ENCODE peak calls at places on chromosome 1, in ten cellular contexts. I, M, S, Q, L, P, O, V, Z and Y are unnamed samples.
A peak's percentile ranks its signal among the peaks of the same experiment; 100 is the strongest.

GRCh38 chr1:51520700-51521248 is 1.7 kb upstream of the EPS15 start:
- DNase-seq in I (no peak), M (no peak), S (no peak), Q (no peak), L (no peak), P (no peak), O (no peak), V (no peak), Z (no peak), Y (no peak)

GRCh38 chr1:201506573-201507567 is at the start of gene CSRP1:
- DNase-seq in I (peak; percentile 97), M (peak; percentile 93), S (peak; percentile 77), Q (peak; percentile 83), L (peak; percentile 98), P (peak; percentile 71), O (peak; percentile 94), V (peak; percentile 78), Z (peak; percentile 87), Y (peak; percentile 96)

GRCh38 chr1:21696931-21697330 is 27.8 kb upstream of the RAP1GAP start:
- DNase-seq in I (no peak), M (no peak), S (no peak), Q (no peak), L (no peak), P (no peak), O (no peak), V (no peak), Z (peak; percentile 85), Y (no peak)

GRCh38 chr1:24704411-24705259 is 40.6 kb upstream of the CLIC4 start:
- DNase-seq in I (no peak), M (no peak), S (no peak), Q (no peak), L (peak; percentile 31), P (no peak), O (no peak), V (no peak), Z (peak; percentile 93), Y (no peak)

GRCh38 chr1:64093941-64094340 is 109.5 kb upstream of the UBE2U start:
- DNase-seq in I (no peak), M (no peak), S (no peak), Q (no peak), L (no peak), P (no peak), O (no peak), V (no peak), Z (peak; percentile 64), Y (no peak)

GRCh38 chr1:84720275-84720780 is 30.1 kb upstream of the SSX2IP start:
- DNase-seq in I (no peak), M (no peak), S (no peak), Q (peak; percentile 26), L (no peak), P (no peak), O (peak; percentile 60), V (no peak), Z (no peak), Y (no peak)

GRCh38 chr1:22753396-22754083 is 42.9 kb downstream of the EPHB2 start:
- DNase-seq in I (peak; percentile 77), M (peak; percentile 72), S (no peak), Q (peak; percentile 51), L (no peak), P (no peak), O (no peak), V (no peak), Z (peak; percentile 82), Y (no peak)

GRCh38 chr1:198627436-198628063 is 11.3 kb upstream of the PTPRC start:
- DNase-seq in I (no peak), M (no peak), S (no peak), Q (no peak), L (no peak), P (no peak), O (no peak), V (no peak), Z (no peak), Y (no peak)

GRCh38 chr1:66304128-66304527 is 229.8 kb upstream of the SGIP1 start:
- DNase-seq in I (no peak), M (no peak), S (no peak), Q (no peak), L (no peak), P (no peak), O (no peak), V (no peak), Z (no peak), Y (no peak)

GRCh38 chr1:189253601-189254350 is 1223.9 kb downstream of the BRINP3 start:
- DNase-seq in I (no peak), M (no peak), S (no peak), Q (no peak), L (no peak), P (no peak), O (no peak), V (no peak), Z (no peak), Y (peak; percentile 56)

DNA sequence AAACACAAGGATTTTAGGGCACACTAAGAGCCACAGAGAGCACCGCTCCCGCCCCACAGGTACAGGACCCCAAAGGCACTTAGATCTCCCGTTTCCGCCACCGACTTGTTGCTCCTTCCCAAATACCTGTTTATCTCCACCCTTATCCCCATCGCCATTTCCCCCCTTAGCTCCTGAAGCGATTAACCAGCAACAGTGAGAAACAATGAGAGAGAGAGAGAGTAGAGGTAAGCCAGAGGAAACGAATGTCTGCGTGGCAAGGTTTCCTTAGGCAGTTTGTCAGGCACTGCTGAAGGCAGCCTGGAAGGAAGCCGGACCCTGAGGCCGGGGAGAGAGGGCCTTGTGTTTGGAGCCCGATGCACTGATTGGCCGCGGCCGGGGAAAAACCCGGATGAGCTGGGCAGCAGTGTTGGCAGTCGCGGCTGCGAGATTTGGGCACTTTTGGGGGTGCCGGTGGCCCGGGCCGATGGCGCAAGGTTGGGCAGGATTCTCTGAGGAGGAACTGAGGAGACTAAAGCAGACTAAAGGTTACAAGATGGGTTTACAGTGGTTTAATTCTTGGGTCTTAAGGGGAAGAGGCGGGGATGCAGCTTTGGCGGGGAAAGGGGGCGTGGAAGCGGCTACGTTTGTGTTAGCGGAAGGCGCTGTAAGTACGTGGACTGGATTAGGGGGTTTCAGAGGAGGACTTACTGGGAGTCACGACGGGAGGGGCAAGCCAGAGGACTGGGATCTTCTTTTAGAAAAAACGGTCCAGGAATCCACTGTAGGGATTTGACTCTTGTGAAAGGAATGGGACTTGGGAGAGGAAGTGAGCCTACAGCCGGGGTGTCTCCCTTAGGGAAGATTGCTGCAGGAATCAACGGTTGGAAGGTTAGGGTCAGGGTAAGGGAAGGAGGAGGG is at the start of gene GORAB:
- DNase-seq in I (peak; percentile 95), M (peak; percentile 88), S (peak; percentile 94), Q (peak; percentile 97), L (peak; percentile 94), P (peak; percentile 90), O (peak; percentile 94), V (peak; percentile 90), Z (peak; percentile 97), Y (peak; percentile 95)
- TF ChIP-seq POLR2A in I (peak; percentile 49), M (peak; percentile 69), S (peak; percentile 96), Q (no peak), L (peak; percentile 51), P (peak; percentile 55), O (peak; percentile 85), V (peak; percentile 70), Z (peak; percentile 95), Y (peak; percentile 65)

DNA sequence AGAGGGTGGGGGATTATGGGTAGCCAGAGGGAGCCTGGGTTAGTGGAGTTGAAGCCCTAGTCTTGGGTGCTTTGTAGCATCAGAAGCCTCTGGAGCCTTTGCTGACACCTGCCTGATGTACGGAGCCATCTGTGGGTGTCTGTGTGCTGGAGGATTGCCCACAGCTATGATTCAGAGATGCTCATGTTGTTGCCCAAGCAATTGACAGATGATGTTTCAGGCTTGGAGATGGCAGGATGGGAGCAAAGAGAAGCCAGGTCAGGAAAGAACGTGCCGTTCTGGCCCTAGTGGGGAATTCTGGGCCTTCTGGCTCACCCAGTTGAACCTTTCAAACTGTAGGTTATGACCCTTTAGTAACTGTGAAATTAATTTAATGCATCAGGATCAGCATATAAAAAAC is 27.6 kb downstream of the COQ8A start:
- DNase-seq in I (peak; percentile 81), M (no peak), S (peak; percentile 88), Q (no peak), L (no peak), P (no peak), O (peak; percentile 60), V (no peak), Z (peak; percentile 66), Y (no peak)
- H3K27ac ChIP-seq in I (peak overlapping the region; percentile 41), M (no peak overlapping the region), S (peak overlapping the region; percentile 79), Q (no peak overlapping the region), L (no peak overlapping the region), P (no peak overlapping the region), O (no peak overlapping the region), V (no peak overlapping the region), Z (no peak overlapping the region), Y (no peak overlapping the region)

GRCh38 chr1:19310720-19311502 is 1.0 kb downstream of the AKR7A2 start:
- DNase-seq in I (peak; percentile 40), M (no peak), S (no peak), Q (no peak), L (no peak), P (no peak), O (peak; percentile 50), V (no peak), Z (peak; percentile 18), Y (no peak)

GRCh38 chr1:19312782-19313635 is 883 bp downstream of the SLC66A1 start:
- DNase-seq in I (peak; percentile 38), M (no peak), S (no peak), Q (peak; percentile 45), L (no peak), P (no peak), O (peak; percentile 17), V (no peak), Z (no peak), Y (no peak)

GRCh38 chr1:19313636-19313959 is 1.5 kb downstream of the SLC66A1 start:
- DNase-seq in I (no peak), M (no peak), S (no peak), Q (no peak), L (no peak), P (no peak), O (no peak), V (no peak), Z (no peak), Y (no peak)

GRCh38 chr1:19311503-19311930 is 427 bp downstream of the AKR7A2 start:
- DNase-seq in I (peak; percentile 75), M (no peak), S (no peak), Q (no peak), L (peak; percentile 21), P (no peak), O (no peak), V (no peak), Z (no peak), Y (no peak)

GRCh38 chr1:19311931-19312781 is at the start of the genes AKR7A2 and SLC66A1:
- DNase-seq in I (peak; percentile 95), M (peak; percentile 93), S (peak; percentile 93), Q (peak; percentile 94), L (peak; percentile 82), P (peak; percentile 73), O (peak; percentile 95), V (peak; percentile 90), Z (peak; percentile 89), Y (peak; percentile 96)
- TF ChIP-seq POLR2A in I (peak; percentile 39), M (peak; percentile 87), S (peak; percentile 85), Q (peak; percentile 27), L (peak; percentile 84), P (peak; percentile 91), O (peak; percentile 79), V (peak; percentile 91), Z (peak; percentile 81), Y (no peak)

DNA sequence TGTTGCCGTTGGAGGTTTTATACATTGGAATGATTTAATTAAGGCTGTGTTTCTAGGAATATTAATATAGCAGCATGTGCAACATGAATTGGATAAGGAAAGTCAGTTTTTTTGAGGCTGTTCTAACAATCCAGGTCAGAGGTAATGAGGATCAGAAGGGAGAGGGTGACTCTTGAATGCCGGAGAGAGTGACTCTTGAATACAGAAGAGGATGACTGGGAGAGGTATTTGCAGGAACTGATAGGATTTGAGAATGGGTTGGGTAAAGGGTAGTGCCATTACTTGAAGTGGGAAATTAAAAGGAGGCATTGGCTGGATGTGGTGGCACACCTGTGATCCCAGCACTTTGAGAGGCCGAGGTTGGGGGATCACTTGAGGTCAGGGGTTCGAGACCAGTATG is 55.6 kb upstream of the MACF1 start:
- DNase-seq in I (no peak), M (no peak), S (no peak), Q (no peak), L (no peak), P (no peak), O (no peak), V (no peak), Z (peak; percentile 31), Y (no peak)
- H3K27ac ChIP-seq in I (no peak overlapping the region), M (no peak overlapping the region), S (no peak overlapping the region), Q (no peak overlapping the region), L (no peak overlapping the region), P (no peak overlapping the region), O (no peak overlapping the region), V (no peak overlapping the region), Z (peak overlapping the region; percentile 15), Y (no peak overlapping the region)